ENCODE peak calls at places on chromosomes 13 and 19, in eight cellular contexts. A, Z, H, T, U, X, K and B are unnamed samples.

GRCh38 chr13:95020298-95020987 is 280.8 kb downstream of the ABCC4 start:
- DNase-seq in A (peak; percentile 43), Z (no peak), H (peak; percentile 66), T (no peak), U (peak; percentile 64), X (no peak), K (no peak), B (no peak)

GRCh38 chr13:85529216-85529590 is 270.0 kb downstream of the SLITRK6 start:
- DNase-seq in A (no peak), Z (no peak), H (no peak), T (no peak), U (peak; percentile 51), X (no peak), K (no peak), B (no peak)

GRCh38 chr19:16836115-16836905 is 7.1 kb downstream of the SIN3B start:
- DNase-seq in A (peak; percentile 61), Z (no peak), H (peak; percentile 49), T (peak; percentile 30), U (peak; percentile 32), X (peak; percentile 51), K (no peak), B (no peak)

GRCh38 chr13:50355797-50356196 is 340.6 kb downstream of the KCNRG start:
- DNase-seq in A (no peak), Z (no peak), H (no peak), T (no peak), U (no peak), X (no peak), K (no peak), B (no peak)

GRCh38 chr13:110127986-110128511 is 178.9 kb downstream of the COL4A1 start:
- DNase-seq in A (peak; percentile 64), Z (no peak), H (no peak), T (no peak), U (peak; percentile 85), X (no peak), K (no peak), B (peak; percentile 84)

GRCh38 chr13:45833663-45834062 is 17.9 kb downstream of the SIAH3 start:
- DNase-seq in A (peak; percentile 15), Z (no peak), H (peak; percentile 40), T (peak; percentile 9), U (peak; percentile 77), X (no peak), K (peak; percentile 43), B (peak; percentile 49)

GRCh38 chr19:47813995-47814328 is 7.8 kb upstream of the CRX start:
- DNase-seq in A (no peak), Z (no peak), H (no peak), T (no peak), U (no peak), X (no peak), K (no peak), B (no peak)

GRCh38 chr19:374183-374885 is 29.7 kb upstream of the MIER2 start:
- DNase-seq in A (no peak), Z (no peak), H (no peak), T (no peak), U (no peak), X (no peak), K (no peak), B (no peak)

GRCh38 chr19:6412111-6412999 is 12.3 kb downstream of the KHSRP start:
- DNase-seq in A (peak; percentile 31), Z (peak; percentile 67), H (no peak), T (no peak), U (no peak), X (peak; percentile 91), K (no peak), B (peak; percentile 18)

GRCh38 chr19:35513975-35514809 is 743 bp upstream of the DMKN start:
- DNase-seq in A (peak; percentile 34), Z (peak; percentile 31), H (peak; percentile 71), T (peak; percentile 40), U (no peak), X (peak; percentile 61), K (no peak), B (peak; percentile 87)

GRCh38 chr19:18861917-18862316 is 30.2 kb downstream of the UPF1 start:
- DNase-seq in A (no peak), Z (no peak), H (no peak), T (no peak), U (no peak), X (no peak), K (no peak), B (no peak)

GRCh38 chr19:48510421-48511268 is 990 bp downstream of the LMTK3 start:
- DNase-seq in A (peak; percentile 61), Z (peak; percentile 69), H (peak; percentile 46), T (peak; percentile 31), U (peak; percentile 33), X (peak; percentile 92), K (peak; percentile 60), B (peak; percentile 50)

DNA sequence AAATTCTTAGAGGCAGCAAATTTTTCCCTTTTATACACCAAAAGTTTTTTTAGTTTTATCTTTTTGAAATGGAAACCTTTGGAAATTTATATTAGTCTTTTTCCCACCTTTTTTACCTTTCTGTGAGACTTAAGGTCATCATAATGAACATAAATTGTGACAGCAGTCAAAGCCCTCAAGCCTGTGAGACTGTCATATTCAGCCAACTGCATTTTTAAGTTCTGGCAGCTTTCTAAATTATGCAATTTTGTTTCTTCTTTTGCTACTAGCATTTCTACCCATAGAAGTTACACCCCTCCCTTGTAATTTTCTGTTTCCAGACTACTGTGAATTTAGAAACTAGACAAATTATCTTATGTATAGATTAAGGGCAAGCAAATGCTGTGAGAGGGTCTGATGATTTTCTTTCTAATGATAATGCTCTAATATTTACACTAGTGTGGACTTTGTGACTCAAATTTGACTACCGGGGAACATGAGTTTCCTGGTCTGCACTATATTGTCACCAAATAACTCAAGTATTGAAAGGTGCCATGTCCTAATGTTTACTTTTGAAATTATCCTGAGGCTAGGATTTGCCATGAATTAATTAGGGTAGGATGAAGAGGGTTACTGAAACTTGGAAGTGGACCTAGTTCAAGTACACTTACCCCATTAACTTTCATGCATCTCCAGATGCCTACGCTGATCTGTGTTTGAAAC is 43.7 kb downstream of the FRY start:
- DNase-seq in A (no peak), Z (no peak), H (no peak), T (no peak), U (no peak), X (no peak), K (no peak), B (no peak)
- TF ChIP-seq CTCF in A (no peak), Z (no peak), H (no peak), T (no peak), U (no peak), X (no peak), K (no peak), B (no peak)

GRCh38 chr19:3095375-3096191 is 1.4 kb downstream of the GNA11 start:
- DNase-seq in A (no peak), Z (peak; percentile 60), H (no peak), T (peak; percentile 35), U (no peak), X (peak; percentile 92), K (no peak), B (peak; percentile 7)

GRCh38 chr19:3096902-3097326 is 2.8 kb downstream of the GNA11 start:
- DNase-seq in A (no peak), Z (no peak), H (no peak), T (no peak), U (no peak), X (no peak), K (no peak), B (no peak)

GRCh38 chr19:3097442-3097871 is 3.3 kb downstream of the GNA11 start:
- DNase-seq in A (no peak), Z (no peak), H (no peak), T (no peak), U (no peak), X (no peak), K (peak; percentile 29), B (no peak)

GRCh38 chr19:3096267-3096901 is 2.2 kb downstream of the GNA11 start:
- DNase-seq in A (no peak), Z (no peak), H (no peak), T (no peak), U (no peak), X (no peak), K (no peak), B (no peak)

GRCh38 chr19:3094638-3095374 is 644 bp downstream of the GNA11 start:
- DNase-seq in A (peak; percentile 39), Z (peak; percentile 49), H (peak; percentile 17), T (peak; percentile 27), U (peak; percentile 27), X (no peak), K (no peak), B (peak; percentile 27)
- H3K4me3 ChIP-seq in A (peak overlapping the region; percentile 92), Z (peak overlapping the region; percentile 96), H (peak overlapping the region; percentile 80), T (peak overlapping the region; percentile 93), U (peak overlapping the region; percentile 91), X (peak overlapping the region; percentile 81), K (peak overlapping the region; percentile 100), B (peak overlapping the region; percentile 98)

DNA sequence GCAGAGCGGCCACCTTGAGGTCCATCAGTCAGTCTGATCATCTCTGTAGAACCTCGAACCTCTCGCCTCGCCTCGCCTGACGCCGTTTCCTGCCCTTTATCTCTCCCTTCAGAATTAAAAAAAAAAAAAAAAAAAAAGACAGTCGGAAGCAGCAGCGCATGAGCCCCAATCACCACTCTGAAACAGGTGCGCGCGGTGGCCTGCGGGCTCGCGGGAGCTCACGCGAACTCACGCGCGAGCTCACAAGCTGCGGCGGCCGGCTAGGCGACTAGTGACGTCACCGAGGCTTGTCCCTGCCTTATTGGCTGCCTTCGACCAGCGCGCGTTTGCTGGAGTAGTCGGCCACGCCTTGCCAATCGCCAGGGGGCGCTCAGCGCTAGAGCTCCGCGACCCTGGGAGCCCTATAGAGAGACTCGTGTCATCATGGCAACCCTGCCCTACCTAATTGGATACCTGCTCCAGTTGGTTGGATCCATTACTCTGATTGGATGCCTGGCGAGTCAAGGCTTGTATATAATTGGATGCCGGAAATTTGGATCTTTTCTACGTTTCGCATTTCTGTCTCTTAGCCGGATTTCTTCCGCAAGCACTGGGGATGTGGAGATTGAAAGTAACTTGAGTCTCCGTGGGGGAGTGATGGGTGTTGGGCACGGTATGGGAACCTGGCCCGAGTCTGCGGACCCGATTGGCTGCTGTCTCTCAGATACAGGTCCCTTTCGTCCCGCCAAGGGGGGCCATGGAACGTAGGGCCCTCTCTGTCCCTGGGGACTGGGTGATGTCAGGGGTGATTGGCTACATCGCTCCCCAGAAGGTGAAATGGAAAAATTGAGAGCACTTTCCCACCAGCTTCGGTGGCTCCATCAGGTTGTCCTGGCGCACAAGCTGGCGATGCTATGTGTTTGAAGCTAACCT is 31.6 kb downstream of the SYT3 start:
- DNase-seq in A (peak; percentile 36), Z (peak; percentile 99), H (peak; percentile 85), T (peak; percentile 59), U (peak; percentile 32), X (peak; percentile 100), K (peak; percentile 72), B (peak; percentile 74)
- TF ChIP-seq CTCF in A (no peak), Z (peak; percentile 79), H (peak; percentile 55), T (peak; percentile 29), U (peak; percentile 18), X (peak; percentile 80), K (no peak), B (peak; percentile 35)

GRCh38 chr19:45641274-45642105 is 2.3 kb upstream of the EML2 start:
- DNase-seq in A (peak; percentile 83), Z (peak; percentile 93), H (peak; percentile 68), T (peak; percentile 63), U (peak; percentile 70), X (peak; percentile 100), K (peak; percentile 74), B (peak; percentile 85)

GRCh38 chr19:45638930-45639729 is at the start of gene EML2:
- DNase-seq in A (peak; percentile 17), Z (peak; percentile 85), H (no peak), T (peak; percentile 37), U (peak; percentile 39), X (peak; percentile 97), K (peak; percentile 55), B (peak; percentile 38)

GRCh38 chr19:45637890-45638667 is 1.1 kb downstream of the EML2 start:
- DNase-seq in A (peak; percentile 68), Z (no peak), H (peak; percentile 27), T (peak; percentile 60), U (peak; percentile 65), X (peak; percentile 63), K (no peak), B (peak; percentile 51)

GRCh38 chr19:45643024-45643926 is 4.1 kb upstream of the EML2 start:
- DNase-seq in A (peak; percentile 83), Z (peak; percentile 89), H (peak; percentile 69), T (peak; percentile 83), U (peak; percentile 63), X (peak; percentile 92), K (peak; percentile 91), B (peak; percentile 87)

GRCh38 chr19:45640849-45641273 is 1.7 kb upstream of the EML2 start:
- DNase-seq in A (no peak), Z (peak; percentile 46), H (no peak), T (no peak), U (no peak), X (peak; percentile 89), K (peak; percentile 23), B (no peak)
- H3K4me3 ChIP-seq in A (peak overlapping the region; percentile 51), Z (no peak overlapping the region), H (no peak overlapping the region), T (no peak overlapping the region), U (no peak overlapping the region), X (peak overlapping the region; percentile 64), K (no peak overlapping the region), B (no peak overlapping the region)